ENCODE peak calls at places on chromosome 19, in eight cellular contexts. U, K, Q, N, C, Z, H and P are unnamed samples.
A peak's percentile ranks its signal among the peaks of the same experiment; 100 is the strongest.

GRCh38 chr19:47713046-47714021 is at the start of gene EHD2:
- DNase-seq in U (no peak), Q (peak; percentile 56), H (peak; percentile 38), K (peak; percentile 12), N (no peak), C (peak; percentile 68), Z (peak; percentile 72), P (peak; percentile 81)

GRCh38 chr19:38726761-38727301 is 17.4 kb downstream of the CAPN12 start:
- DNase-seq in N (no peak), H (no peak), C (no peak), Z (no peak), K (no peak), U (no peak), Q (no peak), P (no peak)

GRCh38 chr19:44512326-44513298 is 12.3 kb upstream of the ZNF180 start:
- DNase-seq in C (peak; percentile 61), Z (no peak), N (no peak), U (no peak), K (no peak), Q (peak; percentile 69), H (no peak), P (no peak)

GRCh38 chr19:18418034-18418724 is 1.0 kb upstream of the SSBP4 start:
- DNase-seq in N (no peak), C (no peak), K (no peak), Z (peak; percentile 77), H (no peak), U (no peak), Q (no peak), P (peak; percentile 55)

GRCh38 chr19:4350726-4351125 is 7.4 kb downstream of the MPND start:
- DNase-seq in U (no peak), C (no peak), K (no peak), H (no peak), N (no peak), Q (no peak), Z (no peak), P (no peak)

GRCh38 chr19:5339950-5340636 is 519 bp downstream of the PTPRS start:
- DNase-seq in H (no peak), K (no peak), N (no peak), U (no peak), C (no peak), Z (no peak), Q (no peak), P (peak; percentile 54)

GRCh38 chr19:35777961-35778360 is 2.6 kb downstream of the ARHGAP33 start:
- DNase-seq in N (no peak), U (no peak), H (no peak), C (no peak), Z (no peak), K (no peak), Q (no peak), P (no peak)

GRCh38 chr19:12295191-12295590 is 508 bp upstream of the ZNF44 start:
- DNase-seq in C (no peak), U (no peak), H (no peak), Q (no peak), Z (no peak), N (no peak), K (no peak), P (no peak)

GRCh38 chr19:42216653-42217521 is 590 bp downstream of the DEDD2 start:
- DNase-seq in C (peak; percentile 53), N (no peak), U (no peak), Q (no peak), Z (peak; percentile 65), K (no peak), H (no peak), P (peak; percentile 52)

GRCh38 chr19:5697890-5698634 is 8.0 kb downstream of the RPL36 start:
- DNase-seq in H (no peak), C (no peak), N (no peak), U (no peak), Z (no peak), K (no peak), Q (no peak), P (no peak)